ENCODE peak calls at places on chromosomes 11 and 22, in four cellular contexts. S is stomach, F is H1, E is IMR-90. G is an unnamed sample.

GRCh38 chr11:41457216-41458014 is 2.0 kb downstream of the LRRC4C start:
- DNase-seq in S (no peak), F (no peak), E (no peak), G (no peak)

GRCh38 chr11:107957109-107957588 is 28.9 kb downstream of the RAB39A start:
- DNase-seq in S (no peak), F (no peak), E (no peak), G (no peak)

GRCh38 chr11:127844843-127845242 is 742.5 kb downstream of the ETS1 start:
- DNase-seq in S (no peak), F (no peak), E (no peak), G (no peak)

GRCh38 chr22:42697542-42698013 is 23.1 kb downstream of the A4GALT start:
- DNase-seq in S (peak; percentile 66), F (no peak), E (peak; percentile 73), G (no peak)

GRCh38 chr11:27468643-27469332 is 3.8 kb downstream of the LGR4 start:
- DNase-seq in S (no peak), F (no peak), E (peak; percentile 29), G (peak; percentile 22)

GRCh38 chr22:27685971-27686370 is 115.6 kb downstream of the MN1 start:
- DNase-seq in S (no peak), F (no peak), E (no peak), G (no peak)

GRCh38 chr22:44442856-44443595 is 55.0 kb downstream of the RTL6 start:
- DNase-seq in S (no peak), F (no peak), E (no peak), G (no peak)

GRCh38 chr22:19515654-19516377 is 8.4 kb downstream of the CLDN5 start:
- DNase-seq in S (no peak), F (no peak), E (no peak), G (no peak)

GRCh38 chr11:122796128-122796717 is 42.1 kb upstream of the CRTAM start:
- DNase-seq in S (peak; percentile 60), F (no peak), E (peak; percentile 36), G (peak; percentile 68)

GRCh38 chr11:29300441-29300840 is 716.4 kb downstream of the KCNA4 start:
- DNase-seq in S (no peak), F (no peak), E (peak; percentile 96), G (no peak)

GRCh38 chr22:45200862-45201511 is 37.3 kb downstream of the NUP50 start:
- DNase-seq in S (no peak), F (no peak), E (peak; percentile 98), G (no peak)

GRCh38 chr11:118914178-118914918 is 11.4 kb downstream of the BCL9L start:
- DNase-seq in S (no peak), F (no peak), E (no peak), G (peak; percentile 43)

GRCh38 chr11:31757245-31757835 is 53.8 kb downstream of the PAX6 start:
- DNase-seq in S (no peak), F (no peak), E (no peak), G (no peak)

GRCh38 chr22:28009272-28009827 is 90.3 kb upstream of the PITPNB start:
- DNase-seq in S (peak; percentile 75), F (peak; percentile 67), E (peak; percentile 78), G (peak; percentile 77)

GRCh38 chr11:123300874-123301695 is 106.0 kb upstream of the CLMP start:
- DNase-seq in S (no peak), F (no peak), E (peak; percentile 68), G (peak; percentile 72)

DNA sequence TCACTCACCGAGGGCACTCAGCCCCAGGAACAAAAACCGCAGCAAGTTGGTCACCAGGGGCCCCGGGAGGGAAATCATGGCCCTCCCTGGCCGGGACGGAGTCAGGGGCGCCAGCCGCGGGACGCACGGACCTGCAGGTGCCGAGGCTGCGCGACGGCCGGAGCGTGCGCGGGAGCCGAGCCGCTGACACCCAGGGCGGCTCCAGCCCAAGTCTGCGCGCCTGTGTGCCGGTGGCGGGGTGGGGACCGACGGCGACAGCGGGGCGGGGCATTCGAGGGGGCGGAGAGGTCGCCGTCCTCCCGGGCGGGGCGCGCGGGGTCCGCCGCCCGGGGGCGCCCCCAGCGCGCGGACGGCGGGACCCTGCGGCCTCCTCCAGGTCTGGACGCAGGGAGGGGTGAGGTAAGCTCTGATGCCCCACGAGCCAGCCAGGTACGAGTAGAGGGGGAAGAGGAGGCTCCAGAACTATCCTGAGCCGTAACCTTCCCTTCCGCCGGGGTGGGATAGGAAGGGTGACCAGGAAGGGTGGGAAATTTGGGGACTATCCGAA is at the start of gene ESAM:
- DNase-seq in S (peak; percentile 76), F (no peak), E (no peak), G (no peak)
- TF ChIP-seq POLR2A in S (no peak), F (no peak), E (no peak), G (no peak)

GRCh38 chr11:45913942-45914635 is 3.6 kb downstream of the PEX16 start:
- DNase-seq in S (no peak), F (no peak), E (no peak), G (no peak)
- TF ChIP-seq POLR2A in S (no peak), F (no peak), E (no peak), G (no peak)

DNA sequence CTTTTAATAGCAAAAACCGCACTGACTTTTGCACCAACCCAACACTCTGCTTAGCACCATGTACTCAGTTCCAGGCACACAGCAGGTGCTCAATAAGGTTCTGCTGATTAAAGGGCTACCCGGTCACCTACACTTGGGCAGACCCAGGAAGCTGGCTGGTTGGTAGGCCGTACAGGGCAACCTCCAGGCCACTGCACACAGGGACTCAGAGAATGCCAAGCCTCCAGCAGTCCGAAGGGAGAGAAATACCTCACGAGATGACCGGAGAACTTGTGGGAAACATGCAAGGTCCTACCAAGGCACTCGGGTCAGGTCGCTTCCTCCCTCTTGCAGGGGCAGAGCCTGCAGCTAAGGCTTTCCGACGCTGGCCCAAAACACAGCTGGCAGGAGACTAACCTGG is 109.2 kb downstream of the MICAL3 start:
- DNase-seq in S (no peak), F (no peak), E (no peak), G (no peak)
- TF ChIP-seq POLR2A in S (no peak), F (no peak), E (no peak), G (no peak)

DNA sequence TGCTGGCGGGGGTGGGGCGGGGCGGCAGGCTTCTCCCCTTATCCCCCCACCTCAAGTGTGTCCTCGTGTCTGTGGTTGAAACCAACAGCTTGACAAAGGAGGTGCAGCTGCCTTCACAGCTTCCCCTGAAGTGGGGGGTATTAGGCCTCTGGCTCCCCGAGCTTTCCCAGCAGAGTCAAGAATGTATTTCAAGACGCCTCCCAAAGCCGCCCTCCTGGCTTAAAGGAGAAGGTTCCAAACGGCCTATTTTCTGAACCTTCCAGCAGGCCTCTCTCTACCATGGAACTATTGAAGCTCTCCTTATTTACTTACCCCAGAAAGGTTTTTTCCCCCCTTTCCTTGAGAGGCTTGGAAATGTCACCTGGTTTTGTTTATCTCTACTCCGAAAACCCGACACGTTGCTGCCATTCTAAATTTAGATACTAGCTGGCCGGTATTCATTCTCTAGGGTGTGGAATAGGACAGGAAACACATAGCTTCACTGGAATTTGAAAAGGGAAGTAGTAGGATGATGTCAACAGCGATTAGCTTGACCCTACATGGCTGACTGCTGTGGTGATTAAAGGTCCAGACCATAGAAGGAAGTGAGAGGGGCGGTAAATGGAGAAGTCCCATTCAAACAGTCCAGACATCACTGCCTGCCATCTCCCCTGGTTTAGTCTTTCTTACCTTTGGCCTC is 663 bp upstream of the PICALM start:
- DNase-seq in S (no peak), F (peak; percentile 17), E (peak; percentile 97), G (peak; percentile 94)
- TF ChIP-seq POLR2A in S (no peak), F (no peak), E (peak; percentile 70), G (peak; percentile 11)

GRCh38 chr22:36386351-36386899 is 1.3 kb downstream of the MYH9 start:
- DNase-seq in S (no peak), F (no peak), E (no peak), G (peak; percentile 68)

GRCh38 chr22:36387664-36387913 is 178 bp downstream of the MYH9 start:
- DNase-seq in S (no peak), F (no peak), E (no peak), G (no peak)

GRCh38 chr22:36386900-36387663 is 685 bp downstream of the MYH9 start:
- DNase-seq in S (peak; percentile 81), F (no peak), E (no peak), G (peak; percentile 89)

GRCh38 chr22:36385491-36386350 is 2.0 kb downstream of the MYH9 start:
- DNase-seq in S (peak; percentile 83), F (no peak), E (no peak), G (peak; percentile 76)

GRCh38 chr22:36387914-36388864 is at the start of gene MYH9:
- DNase-seq in S (peak; percentile 100), F (peak; percentile 100), E (peak; percentile 100), G (peak; percentile 99)
- TF ChIP-seq POLR2A in S (no peak), F (peak; percentile 95), E (peak; percentile 98), G (peak; percentile 77)

DNA sequence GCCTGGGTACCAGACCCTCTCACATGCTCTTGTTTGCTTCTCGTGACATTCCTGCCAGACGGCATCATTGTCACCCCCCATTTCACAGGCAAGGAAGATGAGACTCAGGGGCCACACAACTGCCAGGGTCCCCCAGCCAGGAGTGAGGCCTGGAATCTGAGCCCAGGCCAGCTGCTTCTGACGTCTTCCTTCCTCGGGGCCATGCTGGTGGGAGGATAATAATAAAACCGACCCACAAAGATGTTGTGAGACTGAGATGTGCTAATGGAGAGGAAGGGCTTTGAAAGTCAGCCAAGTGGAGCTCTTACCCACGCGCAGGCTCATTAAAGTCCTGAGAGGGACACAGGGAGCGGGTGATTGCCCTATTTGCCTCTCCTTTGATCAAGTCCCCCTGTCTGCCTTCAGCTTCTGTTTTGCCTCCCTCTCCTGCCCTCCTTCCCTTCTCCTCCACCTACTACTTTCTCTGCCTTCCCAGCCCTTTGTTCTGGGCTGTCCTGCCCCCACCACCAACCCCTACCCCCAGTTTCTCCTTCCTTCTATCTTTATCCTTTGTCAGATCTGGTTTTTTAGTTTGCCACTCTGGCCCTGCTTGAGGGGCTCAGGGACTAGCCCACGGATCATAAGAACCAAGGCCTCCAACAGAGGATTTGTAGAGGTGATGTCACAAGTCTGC is 62.8 kb downstream of the MCM5 start:
- DNase-seq in S (no peak), F (no peak), E (no peak), G (no peak)
- TF ChIP-seq POLR2A in S (no peak), F (no peak), E (no peak), G (no peak)

DNA sequence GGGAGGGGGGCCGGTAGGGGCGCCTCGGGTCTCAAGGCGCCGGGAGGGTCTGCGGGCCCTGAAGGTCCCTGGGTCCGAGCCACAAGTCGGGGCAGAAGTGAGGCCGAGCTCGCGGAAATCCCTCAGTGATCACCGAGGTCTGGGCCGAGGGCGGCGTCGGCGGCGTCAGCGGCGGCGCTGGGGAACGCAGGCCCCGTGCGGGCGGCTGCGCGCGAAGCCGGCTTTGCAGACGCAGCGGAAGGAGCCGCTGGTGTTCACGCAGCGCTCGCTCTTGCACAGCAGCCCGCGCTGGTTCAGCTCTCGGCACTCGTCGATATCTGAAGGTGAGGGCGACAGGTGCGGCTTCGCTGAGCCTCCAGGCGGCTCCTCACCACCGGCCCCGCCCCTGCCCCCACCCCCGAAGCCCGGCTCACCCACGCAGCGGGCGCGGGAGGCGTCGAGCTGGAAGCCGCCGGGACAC is 14.1 kb downstream of the SCYL1 start:
- DNase-seq in S (no peak), F (no peak), E (no peak), G (no peak)
- TF ChIP-seq POLR2A in S (no peak), F (no peak), E (peak; percentile 16), G (no peak)

G was measured in NB4.